ENCODE peak calls at places on chromosome 19, in seven cellular contexts. One of them, this sample, is unnamed.

GRCh38 chr19:4671182-4671851 is 1.2 kb upstream of the MYDGF start:
- DNase-seq in cardiac muscle cell: no peak
- DNase-seq in kidney: no peak
- DNase-seq in IMR-90: no peak
- DNase-seq in cardiac fibroblast: no peak
- DNase-seq in tibial nerve: no peak
- DNase-seq in neural progenitor cell: no peak
- DNase-seq in this sample: no peak

GRCh38 chr19:42629191-42629590 is 34.5 kb upstream of the CEACAM8 start:
- DNase-seq in cardiac muscle cell: no peak
- DNase-seq in kidney: no peak
- DNase-seq in IMR-90: no peak
- DNase-seq in cardiac fibroblast: no peak
- DNase-seq in tibial nerve: no peak
- DNase-seq in neural progenitor cell: no peak
- DNase-seq in this sample: no peak

GRCh38 chr19:18194554-18195238 is 1.7 kb downstream of the MPV17L2 start:
- DNase-seq in cardiac muscle cell: peak; percentile 77
- DNase-seq in kidney: no peak
- DNase-seq in IMR-90: peak; percentile 34
- DNase-seq in cardiac fibroblast: peak; percentile 79
- DNase-seq in tibial nerve: no peak
- DNase-seq in neural progenitor cell: peak; percentile 58
- DNase-seq in this sample: peak; percentile 29

GRCh38 chr19:31223805-31224534 is 125.3 kb downstream of the TSHZ3 start:
- DNase-seq in cardiac muscle cell: peak; percentile 74
- DNase-seq in kidney: no peak
- DNase-seq in IMR-90: peak; percentile 98
- DNase-seq in cardiac fibroblast: peak; percentile 83
- DNase-seq in tibial nerve: no peak
- DNase-seq in neural progenitor cell: no peak
- DNase-seq in this sample: peak; percentile 90

GRCh38 chr19:55456347-55456746 is 5.1 kb downstream of the ISOC2 start:
- DNase-seq in cardiac muscle cell: no peak
- DNase-seq in kidney: no peak
- DNase-seq in IMR-90: no peak
- DNase-seq in cardiac fibroblast: no peak
- DNase-seq in tibial nerve: no peak
- DNase-seq in neural progenitor cell: no peak
- DNase-seq in this sample: no peak

GRCh38 chr19:15234525-15235130 is 2.4 kb upstream of the EPHX3 start:
- DNase-seq in cardiac muscle cell: no peak
- DNase-seq in kidney: no peak
- DNase-seq in IMR-90: peak; percentile 10
- DNase-seq in cardiac fibroblast: no peak
- DNase-seq in tibial nerve: no peak
- DNase-seq in neural progenitor cell: no peak
- DNase-seq in this sample: no peak

GRCh38 chr19:16232568-16232967 is 34.9 kb downstream of the AP1M1 start:
- DNase-seq in cardiac muscle cell: no peak
- DNase-seq in kidney: no peak
- DNase-seq in IMR-90: no peak
- DNase-seq in cardiac fibroblast: no peak
- DNase-seq in tibial nerve: peak; percentile 10
- DNase-seq in neural progenitor cell: no peak
- DNase-seq in this sample: no peak

GRCh38 chr19:15555759-15556633 is 47.7 kb downstream of the CYP4F22 start:
- DNase-seq in cardiac muscle cell: peak; percentile 95
- DNase-seq in kidney: peak; percentile 95
- DNase-seq in IMR-90: peak; percentile 87
- DNase-seq in cardiac fibroblast: peak; percentile 94
- DNase-seq in tibial nerve: peak; percentile 71
- DNase-seq in neural progenitor cell: peak; percentile 91
- DNase-seq in this sample: peak; percentile 95

GRCh38 chr19:14003279-14004051 is 2.7 kb downstream of the RFX1 start:
- DNase-seq in cardiac muscle cell: no peak
- DNase-seq in kidney: peak; percentile 22
- DNase-seq in IMR-90: no peak
- DNase-seq in cardiac fibroblast: peak; percentile 17
- DNase-seq in tibial nerve: no peak
- DNase-seq in neural progenitor cell: no peak
- DNase-seq in this sample: no peak

GRCh38 chr19:55613930-55614710 is 8.7 kb downstream of the ZNF865 start:
- DNase-seq in cardiac muscle cell: no peak
- DNase-seq in kidney: peak; percentile 76
- DNase-seq in IMR-90: no peak
- DNase-seq in cardiac fibroblast: no peak
- DNase-seq in tibial nerve: no peak
- DNase-seq in neural progenitor cell: no peak
- DNase-seq in this sample: no peak

GRCh38 chr19:15142313-15142712 is 35.1 kb downstream of the SYDE1 start:
- DNase-seq in cardiac muscle cell: no peak
- DNase-seq in kidney: no peak
- DNase-seq in IMR-90: no peak
- DNase-seq in cardiac fibroblast: no peak
- DNase-seq in tibial nerve: no peak
- DNase-seq in neural progenitor cell: no peak
- DNase-seq in this sample: no peak

GRCh38 chr19:37977992-37978391 is 71.0 kb downstream of the SIPA1L3 start:
- DNase-seq in cardiac muscle cell: peak; percentile 57
- DNase-seq in kidney: no peak
- DNase-seq in IMR-90: peak; percentile 99
- DNase-seq in cardiac fibroblast: peak; percentile 50
- DNase-seq in tibial nerve: no peak
- DNase-seq in neural progenitor cell: peak; percentile 73
- DNase-seq in this sample: peak; percentile 80
- H3K4me3 ChIP-seq in cardiac muscle cell: no peak overlapping the region
- H3K4me3 ChIP-seq in kidney: no peak overlapping the region
- H3K4me3 ChIP-seq in IMR-90: no peak overlapping the region
- H3K4me3 ChIP-seq in cardiac fibroblast: no peak overlapping the region
- H3K4me3 ChIP-seq in tibial nerve: no peak overlapping the region
- H3K4me3 ChIP-seq in neural progenitor cell: no peak overlapping the region
- H3K4me3 ChIP-seq in this sample: no peak overlapping the region

GRCh38 chr19:49800771-49801170 is 12.3 kb downstream of the FUZ start:
- DNase-seq in cardiac muscle cell: no peak
- DNase-seq in kidney: peak; percentile 68
- DNase-seq in IMR-90: no peak
- DNase-seq in cardiac fibroblast: no peak
- DNase-seq in tibial nerve: no peak
- DNase-seq in neural progenitor cell: no peak
- DNase-seq in this sample: no peak

GRCh38 chr19:49802836-49803528 is 10.1 kb downstream of the FUZ start:
- DNase-seq in cardiac muscle cell: no peak
- DNase-seq in kidney: peak; percentile 75
- DNase-seq in IMR-90: no peak
- DNase-seq in cardiac fibroblast: no peak
- DNase-seq in tibial nerve: no peak
- DNase-seq in neural progenitor cell: no peak
- DNase-seq in this sample: no peak

GRCh38 chr19:49801401-49801888 is 11.6 kb downstream of the FUZ start:
- DNase-seq in cardiac muscle cell: no peak
- DNase-seq in kidney: peak; percentile 77
- DNase-seq in IMR-90: no peak
- DNase-seq in cardiac fibroblast: no peak
- DNase-seq in tibial nerve: no peak
- DNase-seq in neural progenitor cell: no peak
- DNase-seq in this sample: no peak

GRCh38 chr19:49803529-49803856 is 9.6 kb downstream of the FUZ start:
- DNase-seq in cardiac muscle cell: no peak
- DNase-seq in kidney: no peak
- DNase-seq in IMR-90: no peak
- DNase-seq in cardiac fibroblast: no peak
- DNase-seq in tibial nerve: no peak
- DNase-seq in neural progenitor cell: no peak
- DNase-seq in this sample: no peak

DNA sequence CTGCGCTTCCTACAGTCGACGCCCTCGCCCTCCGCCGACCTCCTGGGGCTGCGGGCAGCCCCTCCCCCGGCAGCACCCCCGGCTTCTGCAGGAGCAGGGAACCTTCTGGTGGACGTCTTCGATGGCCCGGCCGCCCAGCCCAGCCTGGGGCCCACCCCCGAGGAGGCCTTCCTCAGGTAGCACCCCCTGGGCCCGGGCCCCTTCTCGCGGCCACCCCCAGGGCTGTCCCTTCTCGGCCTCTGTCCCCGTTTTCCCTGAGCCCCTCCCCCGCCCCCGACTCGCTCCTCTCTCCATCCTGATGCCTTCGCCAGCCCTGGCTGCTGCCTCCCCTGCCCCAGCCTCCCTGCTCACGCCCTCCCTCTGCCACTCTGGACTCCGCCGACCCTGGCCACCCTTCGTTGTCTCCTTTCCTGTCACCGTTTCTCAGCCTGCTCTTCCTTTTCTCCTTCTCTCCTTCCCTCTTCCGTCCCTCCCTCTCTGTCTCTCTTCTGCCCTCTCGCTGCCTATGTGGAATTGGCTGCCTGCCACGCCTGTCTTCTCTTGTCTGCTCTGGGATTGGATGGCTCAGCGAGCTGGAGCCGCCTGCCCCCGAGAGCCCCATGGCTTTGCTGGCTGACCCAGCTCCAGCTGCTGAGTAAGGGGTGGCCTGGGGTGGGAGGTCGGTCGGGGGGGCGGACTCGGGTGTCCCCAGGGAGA is 11.0 kb downstream of the FUZ start:
- DNase-seq in cardiac muscle cell: peak; percentile 93
- DNase-seq in kidney: peak; percentile 96
- DNase-seq in IMR-90: peak; percentile 86
- DNase-seq in cardiac fibroblast: peak; percentile 93
- DNase-seq in tibial nerve: peak; percentile 98
- DNase-seq in neural progenitor cell: peak; percentile 84
- DNase-seq in this sample: peak; percentile 93
- TF ChIP-seq CTCF in cardiac muscle cell: peak; percentile 37
- TF ChIP-seq CTCF in kidney: peak; percentile 17
- TF ChIP-seq CTCF in IMR-90: peak; percentile 38
- TF ChIP-seq CTCF in cardiac fibroblast: peak; percentile 40
- TF ChIP-seq CTCF in tibial nerve: peak; percentile 42
- TF ChIP-seq CTCF in neural progenitor cell: peak; percentile 11
- TF ChIP-seq CTCF in this sample: peak; percentile 73

DNA sequence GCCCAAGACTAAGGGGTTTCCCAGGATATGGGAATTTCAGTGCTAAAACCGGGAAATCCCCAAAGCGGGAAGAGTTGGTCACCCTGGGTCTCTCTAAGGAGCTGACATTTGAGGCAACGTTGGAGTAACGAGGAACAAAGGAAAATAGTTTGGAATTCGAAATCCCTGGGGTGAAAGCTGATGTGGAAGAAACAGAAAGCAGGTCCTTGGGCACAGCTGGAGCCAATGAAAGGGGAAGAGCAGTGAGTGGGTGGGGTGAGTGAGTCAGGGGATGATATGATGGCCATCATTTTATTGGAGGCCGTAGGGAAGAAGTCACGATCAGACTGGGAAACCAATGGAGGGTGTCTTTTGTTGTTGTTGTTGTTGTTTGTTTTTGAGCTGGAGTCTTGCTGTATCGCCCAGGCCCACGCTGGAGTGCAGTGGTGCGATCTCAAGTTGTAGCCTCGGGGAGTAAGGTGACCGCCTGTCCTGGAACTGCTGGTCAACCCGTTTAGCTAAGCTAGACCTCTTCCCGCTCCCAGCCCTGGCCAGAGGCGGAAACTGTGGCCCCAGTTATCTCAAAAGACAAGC is 3.4 kb upstream of the RFX2 start:
- DNase-seq in cardiac muscle cell: no peak
- DNase-seq in kidney: no peak
- DNase-seq in IMR-90: no peak
- DNase-seq in cardiac fibroblast: no peak
- DNase-seq in tibial nerve: no peak
- DNase-seq in neural progenitor cell: no peak
- DNase-seq in this sample: no peak
- H3K4me3 ChIP-seq in cardiac muscle cell: no peak overlapping the region
- H3K4me3 ChIP-seq in kidney: no peak overlapping the region
- H3K4me3 ChIP-seq in IMR-90: no peak overlapping the region
- H3K4me3 ChIP-seq in cardiac fibroblast: no peak overlapping the region
- H3K4me3 ChIP-seq in tibial nerve: no peak overlapping the region
- H3K4me3 ChIP-seq in neural progenitor cell: no peak overlapping the region
- H3K4me3 ChIP-seq in this sample: no peak overlapping the region

GRCh38 chr19:50460161-50460765 is 16.0 kb upstream of the EMC10 start:
- DNase-seq in cardiac muscle cell: peak; percentile 22
- DNase-seq in kidney: no peak
- DNase-seq in IMR-90: peak; percentile 50
- DNase-seq in cardiac fibroblast: peak; percentile 34
- DNase-seq in tibial nerve: no peak
- DNase-seq in neural progenitor cell: no peak
- DNase-seq in this sample: peak; percentile 73
- TF ChIP-seq CTCF in cardiac muscle cell: no peak
- TF ChIP-seq CTCF in kidney: no peak
- TF ChIP-seq CTCF in IMR-90: no peak
- TF ChIP-seq CTCF in cardiac fibroblast: no peak
- TF ChIP-seq CTCF in tibial nerve: no peak
- TF ChIP-seq CTCF in neural progenitor cell: no peak
- TF ChIP-seq CTCF in this sample: peak; percentile 32

DNA sequence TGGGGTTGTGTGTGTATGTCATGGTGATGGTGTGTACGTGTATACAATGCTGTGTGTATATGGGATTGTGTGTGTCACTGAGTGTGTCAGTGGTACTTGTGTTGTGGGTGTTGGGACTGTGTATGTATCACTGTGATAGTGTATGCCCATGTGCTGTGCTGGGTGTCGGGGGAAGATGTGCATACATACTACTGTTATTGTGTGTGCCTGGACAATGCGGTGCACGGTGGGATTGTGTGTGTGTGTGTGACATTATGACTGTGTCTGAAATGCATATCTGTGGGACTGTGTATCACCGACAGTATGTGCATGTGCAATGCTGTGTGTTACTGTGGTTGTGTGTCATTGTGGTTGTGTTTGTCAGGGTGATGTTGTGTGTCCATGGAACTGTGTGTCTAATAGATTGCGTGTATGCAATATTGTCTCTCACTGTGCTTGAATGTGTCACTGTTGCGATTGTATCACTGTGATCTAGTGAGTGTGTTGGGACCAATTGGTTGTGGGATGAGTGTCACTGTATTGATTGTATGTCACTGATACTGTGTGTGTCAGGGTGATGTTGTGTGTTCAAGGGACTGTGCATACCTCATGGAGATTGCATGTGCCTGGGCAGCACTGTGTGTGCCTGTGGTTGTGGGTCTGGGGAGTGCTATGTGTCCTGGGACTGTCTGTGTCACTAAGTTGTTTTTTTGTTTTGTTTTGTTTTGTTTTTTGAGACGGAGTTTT is 11.1 kb upstream of the BBC3 start:
- DNase-seq in cardiac muscle cell: no peak
- DNase-seq in kidney: no peak
- DNase-seq in IMR-90: no peak
- DNase-seq in cardiac fibroblast: no peak
- DNase-seq in tibial nerve: no peak
- DNase-seq in neural progenitor cell: no peak
- DNase-seq in this sample: no peak
- H3K4me3 ChIP-seq in cardiac muscle cell: no peak overlapping the region
- H3K4me3 ChIP-seq in kidney: no peak overlapping the region
- H3K4me3 ChIP-seq in IMR-90: no peak overlapping the region
- H3K4me3 ChIP-seq in cardiac fibroblast: no peak overlapping the region
- H3K4me3 ChIP-seq in tibial nerve: no peak overlapping the region
- H3K4me3 ChIP-seq in neural progenitor cell: no peak overlapping the region
- H3K4me3 ChIP-seq in this sample: no peak overlapping the region

GRCh38 chr19:1608414-1609391 is 3.4 kb upstream of the UQCR11 start:
- DNase-seq in cardiac muscle cell: no peak
- DNase-seq in kidney: no peak
- DNase-seq in IMR-90: no peak
- DNase-seq in cardiac fibroblast: no peak
- DNase-seq in tibial nerve: no peak
- DNase-seq in neural progenitor cell: no peak
- DNase-seq in this sample: peak; percentile 20
- TF ChIP-seq CTCF in cardiac muscle cell: no peak
- TF ChIP-seq CTCF in kidney: no peak
- TF ChIP-seq CTCF in IMR-90: no peak
- TF ChIP-seq CTCF in cardiac fibroblast: no peak
- TF ChIP-seq CTCF in tibial nerve: no peak
- TF ChIP-seq CTCF in neural progenitor cell: no peak
- TF ChIP-seq CTCF in this sample: no peak

GRCh38 chr19:12526542-12526941 is 24.7 kb downstream of the ZNF564 start:
- DNase-seq in cardiac muscle cell: no peak
- DNase-seq in kidney: no peak
- DNase-seq in IMR-90: no peak
- DNase-seq in cardiac fibroblast: no peak
- DNase-seq in tibial nerve: no peak
- DNase-seq in neural progenitor cell: no peak
- DNase-seq in this sample: no peak
- H3K4me3 ChIP-seq in cardiac muscle cell: no peak overlapping the region
- H3K4me3 ChIP-seq in kidney: peak overlapping the region; percentile 43
- H3K4me3 ChIP-seq in IMR-90: no peak overlapping the region
- H3K4me3 ChIP-seq in cardiac fibroblast: no peak overlapping the region
- H3K4me3 ChIP-seq in tibial nerve: no peak overlapping the region
- H3K4me3 ChIP-seq in neural progenitor cell: peak overlapping the region; percentile 15
- H3K4me3 ChIP-seq in this sample: no peak overlapping the region